ENCODE peak calls at places on chromosomes 2 and 18, in four cellular contexts. Q is foreskin fibroblast, X is GM12865, H is tibial artery. E is an unnamed sample.

GRCh38 chr2:106267997-106268396 is 73.9 kb upstream of the UXS1 start:
- DNase-seq in Q (no peak), X (no peak), H (no peak), E (no peak)

GRCh38 chr2:71001592-71002570 is 7.2 kb upstream of the TEX261 start:
- DNase-seq in Q (no peak), X (no peak), H (no peak), E (no peak)

GRCh38 chr2:152335016-152335850 is at the start of gene FMNL2:
- DNase-seq in Q (peak; percentile 92), X (peak; percentile 85), H (peak; percentile 89), E (peak; percentile 84)

GRCh38 chr2:48896870-48897269 is 141.3 kb upstream of the LHCGR start:
- DNase-seq in Q (no peak), X (no peak), H (no peak), E (no peak)

GRCh38 chr2:105643405-105644173 is 101.1 kb upstream of the NCK2 start:
- DNase-seq in Q (peak; percentile 7), X (no peak), H (no peak), E (no peak)

GRCh38 chr2:176521860-176522259 is 252.6 kb downstream of the MTX2 start:
- DNase-seq in Q (no peak), X (no peak), H (no peak), E (no peak)

GRCh38 chr18:9319333-9319732 is 15.2 kb upstream of the TWSG1 start:
- DNase-seq in Q (peak; percentile 14), X (no peak), H (no peak), E (no peak)

GRCh38 chr2:97966545-97967215 is 29.1 kb downstream of the TMEM131 start:
- DNase-seq in Q (peak; percentile 25), X (peak; percentile 73), H (no peak), E (no peak)

GRCh38 chr2:209425082-209426071 is 1.5 kb downstream of the MAP2 start:
- DNase-seq in Q (peak; percentile 73), X (peak; percentile 31), H (no peak), E (no peak)

GRCh38 chr2:124485659-124486058 is 460.6 kb downstream of the CNTNAP5 start:
- DNase-seq in Q (no peak), X (no peak), H (no peak), E (no peak)

GRCh38 chr2:205675861-205676516 is 6.3 kb upstream of the NRP2 start:
- DNase-seq in Q (peak; percentile 86), X (peak; percentile 36), H (no peak), E (no peak)

GRCh38 chr2:181680055-181680936 is at the start of gene NEUROD1:
- DNase-seq in Q (peak; percentile 15), X (peak; percentile 21), H (no peak), E (no peak)

GRCh38 chr2:217818293-217818850 is 184.4 kb downstream of the TNS1 start:
- DNase-seq in Q (no peak), X (no peak), H (no peak), E (no peak)

GRCh38 chr2:196444442-196444841 is 195.1 kb upstream of the CCDC150 start:
- DNase-seq in Q (no peak), X (no peak), H (no peak), E (no peak)

GRCh38 chr2:120745420-120746178 is 9.9 kb downstream of the GLI2 start:
- DNase-seq in Q (no peak), X (no peak), H (no peak), E (no peak)

GRCh38 chr2:109125595-109126500 is 3.2 kb upstream of the SH3RF3 start:
- DNase-seq in Q (peak; percentile 92), X (peak; percentile 23), H (no peak), E (no peak)

GRCh38 chr2:131031875-131032274 is 61.4 kb downstream of the FAM168B start:
- DNase-seq in Q (no peak), X (no peak), H (no peak), E (no peak)

GRCh38 chr2:12684471-12684936 is 32.2 kb upstream of the TRIB2 start:
- DNase-seq in Q (peak; percentile 69), X (no peak), H (no peak), E (no peak)

GRCh38 chr18:63410792-63411191 is 11.5 kb downstream of the VPS4B start:
- DNase-seq in Q (peak; percentile 78), X (no peak), H (no peak), E (no peak)

GRCh38 chr2:126982935-126983334 is 84.2 kb downstream of the TEX51 start:
- DNase-seq in Q (no peak), X (no peak), H (no peak), E (no peak)

GRCh38 chr18:9814431-9814830 is 71.3 kb upstream of the TXNDC2 start:
- DNase-seq in Q (peak; percentile 52), X (no peak), H (no peak), E (no peak)

GRCh38 chr18:2337552-2338141 is 233.7 kb downstream of the METTL4 start:
- DNase-seq in Q (peak; percentile 70), X (peak; percentile 67), H (peak; percentile 22), E (no peak)

GRCh38 chr18:77100751-77101355 is 31.7 kb downstream of the MBP start:
- DNase-seq in Q (no peak), X (peak; percentile 37), H (no peak), E (no peak)

GRCh38 chr2:185006481-185006880 is 408.2 kb downstream of the ZNF804A start:
- DNase-seq in Q (no peak), X (no peak), H (no peak), E (no peak)

GRCh38 chr2:221563601-221564000 is 8.5 kb downstream of the EPHA4 start:
- DNase-seq in Q (no peak), X (no peak), H (no peak), E (no peak)

GRCh38 chr2:229141626-229142025 is 129.5 kb downstream of the PID1 start:
- DNase-seq in Q (peak; percentile 88), X (no peak), H (no peak), E (no peak)

GRCh38 chr2:135226961-135227360 is 174.9 kb downstream of the RAB3GAP1 start:
- DNase-seq in Q (peak; percentile 71), X (no peak), H (no peak), E (no peak)

GRCh38 chr2:62459672-62460071 is 46.3 kb downstream of the TMEM17 start:
- DNase-seq in Q (no peak), X (no peak), H (no peak), E (no peak)

GRCh38 chr2:190766581-190766980 is 114.0 kb upstream of the GLS start:
- DNase-seq in Q (peak; percentile 17), X (no peak), H (no peak), E (no peak)

GRCh38 chr2:229800997-229801754 is 86.8 kb upstream of the DNER start:
- DNase-seq in Q (peak; percentile 71), X (peak; percentile 85), H (peak; percentile 48), E (peak; percentile 45)

GRCh38 chr18:6327895-6328623 is 86.7 kb downstream of the L3MBTL4 start:
- DNase-seq in Q (no peak), X (no peak), H (no peak), E (no peak)

GRCh38 chr2:20061476-20061875 is 10.0 kb upstream of the LAPTM4A start:
- DNase-seq in Q (peak; percentile 86), X (no peak), H (no peak), E (no peak)

GRCh38 chr2:120783969-120784372 is 48.3 kb downstream of the GLI2 start:
- DNase-seq in Q (no peak), X (no peak), H (no peak), E (no peak)